ENCODE peak calls at places on chromosome 15, in five cellular contexts. Q, K, O, R and M are unnamed samples.

GRCh38 chr15:69200773-69201745 is 40.6 kb downstream of the GLCE start:
- DNase-seq in R (no peak), Q (no peak), O (no peak), K (no peak), M (no peak)

GRCh38 chr15:89785064-89785770 is 9.1 kb downstream of the MESP2 start:
- DNase-seq in O (no peak), Q (no peak), R (no peak), K (no peak), M (no peak)

GRCh38 chr15:24944939-24945338 is 9.8 kb upstream of the SNRPN start:
- DNase-seq in O (no peak), R (no peak), Q (no peak), K (no peak), M (no peak)

GRCh38 chr15:36612063-36612788 is 32.8 kb downstream of the CDIN1 start:
- DNase-seq in O (no peak), Q (no peak), R (no peak), K (no peak), M (no peak)

GRCh38 chr15:72835289-72835890 is 51.8 kb upstream of the ADPGK start:
- DNase-seq in R (peak; percentile 94), O (no peak), Q (no peak), K (no peak), M (no peak)

GRCh38 chr15:77985031-77985930 is 92.2 kb downstream of the TBC1D2B start:
- DNase-seq in R (no peak), K (no peak), Q (no peak), O (no peak), M (no peak)

GRCh38 chr15:56871180-56871579 is 47.3 kb upstream of the TCF12 start:
- DNase-seq in Q (no peak), K (no peak), O (no peak), R (no peak), M (no peak)

GRCh38 chr15:62833671-62834070 is 208.9 kb upstream of the TPM1 start:
- DNase-seq in Q (no peak), R (no peak), O (no peak), K (no peak), M (no peak)

GRCh38 chr15:79846539-79846938 is 50.3 kb downstream of the MTHFS start:
- DNase-seq in R (no peak), Q (no peak), K (no peak), O (no peak), M (no peak)

GRCh38 chr15:40438712-40439111 is 2.0 kb upstream of the BAHD1 start:
- DNase-seq in O (no peak), K (no peak), R (no peak), Q (no peak), M (no peak)

GRCh38 chr15:57485869-57486268 is 105.8 kb upstream of the MYZAP start:
- DNase-seq in Q (no peak), R (no peak), K (no peak), O (no peak), M (no peak)

GRCh38 chr15:40769310-40770146 is at the start of gene C15orf62:
- DNase-seq in O (no peak), R (peak; percentile 81), Q (no peak), K (peak; percentile 24), M (peak; percentile 9)

GRCh38 chr15:52764731-52765130 is 25.4 kb downstream of the ONECUT1 start:
- DNase-seq in Q (no peak), R (no peak), O (no peak), K (no peak), M (no peak)

GRCh38 chr15:70902105-70902504 is 9.5 kb downstream of the LRRC49 start:
- DNase-seq in R (no peak), K (no peak), O (no peak), Q (no peak), M (no peak)

GRCh38 chr15:72992733-72993321 is 59.4 kb upstream of the NEO1 start:
- DNase-seq in Q (no peak), K (peak; percentile 24), O (no peak), R (no peak), M (no peak)

GRCh38 chr15:94840794-94841587 is 609.6 kb downstream of the MCTP2 start:
- DNase-seq in Q (no peak), K (no peak), O (no peak), R (no peak), M (no peak)

GRCh38 chr15:78914027-78914764 is 30.6 kb downstream of the CTSH start:
- DNase-seq in K (no peak), Q (no peak), R (no peak), O (no peak), M (no peak)

GRCh38 chr15:92595506-92596337 is 59.9 kb downstream of the FAM174B start:
- DNase-seq in O (no peak), K (no peak), Q (no peak), R (no peak), M (no peak)

GRCh38 chr15:84967380-84967779 is 14.3 kb upstream of the PDE8A start:
- DNase-seq in Q (no peak), K (no peak), R (no peak), O (no peak), M (no peak)

GRCh38 chr15:74421302-74422245 is 12.2 kb downstream of the SEMA7A start:
- DNase-seq in O (no peak), K (peak; percentile 84), Q (no peak), R (no peak), M (no peak)

GRCh38 chr15:86572368-86572841 is 492.7 kb downstream of the AGBL1 start:
- DNase-seq in K (no peak), R (no peak), O (no peak), Q (no peak), M (no peak)

GRCh38 chr15:26767169-26767670 is 5.6 kb downstream of the GABRB3 start:
- DNase-seq in K (no peak), R (no peak), O (no peak), Q (no peak), M (no peak)

GRCh38 chr15:53843166-53843565 is 83.7 kb upstream of the WDR72 start:
- DNase-seq in R (no peak), K (no peak), Q (no peak), O (no peak), M (no peak)

GRCh38 chr15:60923925-60924324 is 305.2 kb downstream of the RORA start:
- DNase-seq in O (no peak), Q (no peak), R (no peak), K (no peak), M (no peak)

GRCh38 chr15:50182233-50183013 is 427 bp downstream of the SLC27A2 start:
- DNase-seq in Q (no peak), O (peak; percentile 19), R (peak; percentile 43), K (no peak), M (peak; percentile 13)

GRCh38 chr15:56468271-56468912 is 3.5 kb upstream of the MNS1 start:
- DNase-seq in K (no peak), O (no peak), Q (no peak), R (no peak), M (no peak)

GRCh38 chr15:87866961-87867360 is 389.6 kb downstream of the NTRK3 start:
- DNase-seq in O (no peak), Q (no peak), K (no peak), R (no peak), M (no peak)

GRCh38 chr15:89114974-89115373 is 26.7 kb downstream of the ABHD2 start:
- DNase-seq in K (no peak), Q (no peak), R (peak; percentile 39), O (no peak), M (peak; percentile 69)

GRCh38 chr15:43748376-43748775 is 2.1 kb downstream of the PDIA3 start:
- DNase-seq in K (no peak), O (no peak), Q (no peak), R (no peak), M (no peak)

GRCh38 chr15:42498212-42499038 is 3.0 kb downstream of the SNAP23 start:
- DNase-seq in Q (no peak), K (no peak), O (no peak), R (no peak), M (no peak)

GRCh38 chr15:42315435-42316020 is 42.3 kb upstream of the TMEM87A start:
- DNase-seq in O (no peak), Q (no peak), K (no peak), R (no peak), M (no peak)